ENCODE peak calls at places on chromosomes 6 and 20, in four cellular contexts. E is GM12878, U is fibroblast of lung, Y is adrenal gland. P is an unnamed sample.

GRCh38 chr20:31845300-31845863 is at the start of gene FOXS1:
- DNase-seq in U (no peak), E (no peak), Y (no peak), P (no peak)

GRCh38 chr6:159692303-159693127 is 526 bp downstream of the SOD2 start:
- DNase-seq in E (no peak), Y (peak), U (peak), P (peak)

GRCh38 chr6:129893513-129894098 is 32.5 kb upstream of the TMEM244 start:
- DNase-seq in E (no peak), U (peak), Y (no peak), P (peak)

GRCh38 chr6:134621858-134622257 is 303.9 kb upstream of the SGK1 start:
- DNase-seq in Y (peak), E (no peak), U (peak), P (no peak)

GRCh38 chr6:63486196-63486595 is 86.1 kb upstream of the LOC128125822 start:
- DNase-seq in Y (no peak), E (no peak), U (no peak), P (no peak)

GRCh38 chr6:90351696-90352095 is 55.1 kb upstream of the BACH2 start:
- DNase-seq in Y (no peak), E (no peak), U (peak), P (no peak)

GRCh38 chr6:166615059-166615770 is 11.8 kb downstream of the RPS6KA2 start:
- DNase-seq in U (peak), Y (no peak), E (no peak), P (no peak)

GRCh38 chr6:32814145-32814544 is 2.7 kb downstream of the HLA-DOB start:
- DNase-seq in E (no peak), U (no peak), Y (no peak), P (peak)

GRCh38 chr20:23546435-23547144 is 21.7 kb downstream of the CST9L start:
- DNase-seq in Y (no peak), E (no peak), U (no peak), P (no peak)

GRCh38 chr6:47419621-47420020 is 58.0 kb upstream of the CD2AP start:
- DNase-seq in E (no peak), U (peak), Y (no peak), P (no peak)

GRCh38 chr20:62496525-62497218 is 20.9 kb upstream of the GATA5 start:
- DNase-seq in U (no peak), E (no peak), Y (no peak), P (peak)

GRCh38 chr6:13369591-13369990 is 41.3 kb upstream of the TBC1D7 start:
- DNase-seq in U (no peak), E (no peak), Y (no peak), P (no peak)

GRCh38 chr6:89118931-89119330 is 1.1 kb upstream of the SRSF12 start:
- DNase-seq in Y (peak), U (no peak), E (no peak), P (no peak)

GRCh38 chr6:33692760-33693158 is 18.7 kb downstream of the UQCC2 start:
- DNase-seq in U (peak), E (no peak), Y (peak), P (peak)

GRCh38 chr6:36956111-36956820 is 1.7 kb downstream of the PI16 start:
- DNase-seq in Y (peak), U (no peak), E (no peak), P (no peak)

GRCh38 chr20:17431621-17432364 is 99.4 kb downstream of the BFSP1 start:
- DNase-seq in Y (peak), U (peak), E (no peak), P (peak)

GRCh38 chr20:47678536-47678935 is 106.7 kb downstream of the SULF2 start:
- DNase-seq in Y (no peak), U (no peak), E (no peak), P (no peak)

GRCh38 chr6:7920425-7920824 is 9.8 kb upstream of the TXNDC5 start:
- DNase-seq in E (no peak), U (no peak), Y (no peak), P (no peak)

GRCh38 chr20:5835234-5835845 is 85.1 kb downstream of the SHLD1 start:
- DNase-seq in U (peak), E (no peak), Y (peak), P (no peak)

GRCh38 chr20:50339196-50339901 is 148.7 kb downstream of the CEBPB start:
- DNase-seq in U (peak), Y (no peak), E (no peak), P (peak)

GRCh38 chr6:73585566-73586415 is 65.0 kb upstream of the EEF1A1 start:
- DNase-seq in E (peak), U (peak), Y (peak), P (peak)

GRCh38 chr20:32439132-32439829 is 81.2 kb downstream of the ASXL1 start:
- DNase-seq in Y (no peak), U (peak), E (no peak), P (no peak)

GRCh38 chr6:30742316-30743098 is at the start of gene FLOT1:
- DNase-seq in U (peak), E (peak), Y (peak), P (peak)

GRCh38 chr20:15642676-15643075 is 930.6 kb downstream of the KIF16B start:
- DNase-seq in U (peak), E (no peak), Y (no peak), P (no peak)

GRCh38 chr6:4910060-4910746 is 93.6 kb downstream of the RPP40 start:
- DNase-seq in E (no peak), Y (no peak), U (peak), P (no peak)

GRCh38 chr6:34934516-34934915 is 45.5 kb downstream of the ANKS1A start:
- DNase-seq in U (peak), E (no peak), Y (peak), P (no peak)

GRCh38 chr20:9027626-9028025 is 41.3 kb upstream of the PLCB4 start:
- DNase-seq in E (no peak), Y (no peak), U (no peak), P (no peak)

GRCh38 chr6:28651161-28651560 is 125.5 kb downstream of the GPX5 start:
- DNase-seq in E (no peak), U (peak), Y (no peak), P (no peak)

GRCh38 chr6:90118581-90118980 is 178.1 kb downstream of the BACH2 start:
- DNase-seq in Y (no peak), E (no peak), U (no peak), P (no peak)

GRCh38 chr6:154410619-154411044 is 54.0 kb upstream of the IPCEF1 start:
- DNase-seq in Y (peak), E (no peak), U (peak), P (peak)

GRCh38 chr20:23049933-23050838 is 714 bp upstream of the THBD start:
- DNase-seq in Y (peak), E (no peak), U (no peak), P (no peak)

GRCh38 chr6:112144145-112144926 is 56.9 kb downstream of the FAM229B start:
- DNase-seq in Y (no peak), U (no peak), E (no peak), P (no peak)

GRCh38 chr20:2234788-2235187 is 61.0 kb upstream of the TGM3 start:
- DNase-seq in E (no peak), U (peak), Y (no peak), P (no peak)

GRCh38 chr6:105824732-105825131 is 261.4 kb upstream of the PRDM1 start:
- DNase-seq in U (peak), E (no peak), Y (no peak), P (peak)

GRCh38 chr6:2900221-2900807 is 2.8 kb downstream of the SERPINB9 start:
- DNase-seq in E (no peak), U (no peak), Y (peak), P (no peak)

GRCh38 chr6:47353822-47354221 is 44.1 kb upstream of the TNFRSF21 start:
- DNase-seq in E (no peak), Y (no peak), U (no peak), P (no peak)

GRCh38 chr6:42222450-42222849 is 4.8 kb upstream of the MRPS10 start:
- DNase-seq in E (no peak), Y (no peak), U (peak), P (no peak)

GRCh38 chr6:134457941-134458340 is 140.0 kb upstream of the SGK1 start:
- DNase-seq in Y (no peak), E (no peak), U (no peak), P (peak)

GRCh38 chr6:42103753-42104094 is 38.7 kb downstream of the C6orf132 start:
- DNase-seq in U (no peak), Y (no peak), E (no peak), P (no peak)

GRCh38 chr6:70834520-70834919 is 122.3 kb downstream of the B3GAT2 start:
- DNase-seq in U (peak), E (no peak), Y (no peak), P (no peak)
- H3K4me3 ChIP-seq in U (no peak), E (no peak), Y (no peak), P (no peak)

GRCh38 chr6:15325540-15325955 is 79.7 kb downstream of the JARID2 start:
- DNase-seq in E (no peak), U (no peak), Y (no peak), P (peak)

GRCh38 chr6:15324427-15324985 is 78.6 kb downstream of the JARID2 start:
- DNase-seq in Y (no peak), U (no peak), E (no peak), P (no peak)

GRCh38 chr6:15326072-15326614 is 80.3 kb downstream of the JARID2 start:
- DNase-seq in U (no peak), Y (no peak), E (no peak), P (peak)

GRCh38 chr6:15329154-15329781 is 83.4 kb downstream of the JARID2 start:
- DNase-seq in Y (no peak), U (peak), E (no peak), P (no peak)

DNA sequence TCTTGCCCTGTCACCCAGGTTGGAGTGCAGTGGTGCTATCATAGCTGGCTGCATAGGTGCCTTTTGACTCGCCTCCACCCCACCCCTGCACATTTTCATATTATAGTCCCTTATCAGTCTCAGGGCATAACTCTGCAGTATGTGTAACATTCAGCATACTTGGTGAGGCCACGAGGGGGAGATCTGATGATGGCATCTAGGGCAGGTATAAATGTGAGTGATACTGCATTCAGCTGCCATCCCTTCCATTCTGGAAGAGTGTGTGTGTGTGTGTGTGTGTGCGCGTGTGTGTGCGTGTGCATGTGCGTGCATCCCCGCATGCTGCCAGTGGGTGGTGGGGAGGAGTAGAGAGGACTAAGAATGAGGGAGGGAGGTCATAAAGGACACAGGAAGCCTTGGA is 81.4 kb downstream of the JARID2 start:
- DNase-seq in U (peak), Y (peak), E (no peak), P (peak)
- TF ChIP-seq CTCF in U (peak), Y (peak), E (peak), P (peak)

GRCh38 chr6:75329703-75330102 is 45.1 kb upstream of the TMEM30A start:
- DNase-seq in E (no peak), Y (no peak), U (no peak), P (no peak)

GRCh38 chr6:75331134-75331533 is 46.5 kb upstream of the TMEM30A start:
- DNase-seq in Y (no peak), U (peak), E (no peak), P (no peak)

GRCh38 chr6:75334266-75335040 is 49.9 kb upstream of the TMEM30A start:
- DNase-seq in E (no peak), Y (no peak), U (peak), P (no peak)

GRCh38 chr6:75337805-75338204 is 53.2 kb upstream of the TMEM30A start:
- DNase-seq in Y (no peak), U (peak), E (no peak), P (peak)

DNA sequence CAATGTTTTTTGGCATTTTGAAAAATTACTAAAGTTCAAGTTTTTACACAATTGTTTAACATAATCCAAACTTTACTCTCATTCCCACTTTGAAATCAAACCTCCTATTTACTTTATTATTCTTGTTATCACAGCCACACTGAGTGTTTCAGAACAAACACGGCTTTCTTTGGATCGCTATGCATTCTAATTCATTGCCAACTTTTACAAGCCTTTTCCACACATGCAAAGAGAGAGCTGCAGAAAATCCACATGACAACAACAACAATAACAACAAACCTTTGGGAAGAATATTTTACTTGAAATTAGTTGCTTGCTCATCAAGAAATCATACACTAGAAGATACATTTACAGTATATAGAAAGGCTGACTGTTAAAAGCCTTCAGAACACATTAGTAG is 49.2 kb upstream of the TMEM30A start:
- DNase-seq in Y (no peak), E (no peak), U (no peak), P (no peak)
- H3K4me3 ChIP-seq in Y (no peak), E (no peak), U (no peak), P (no peak)

GRCh38 chr20:54657268-54657826 is 182.0 kb downstream of the DOK5 start:
- DNase-seq in Y (no peak), U (no peak), E (no peak), P (no peak)
- TF ChIP-seq CTCF in Y (no peak), U (peak), E (no peak), P (no peak)